ENCODE peak calls at places on chromosomes 11 and 22, in four cellular contexts. F, G, J and K are unnamed samples. For H3K27me3, the result is how much of the 10 kb centered on the place peaks cover.

GRCh38 chr11:66725646-66726045 is 3.4 kb downstream of the SPTBN2 start:
- DNase-seq in F (no peak), G (no peak), J (no peak), K (peak)

GRCh38 chr11:30128269-30128932 is 102.4 kb upstream of the FSHB start:
- DNase-seq in F (no peak), G (no peak), J (peak), K (no peak)

GRCh38 chr11:57321996-57322880 is 2.5 kb downstream of the TNKS1BP1 start:
- DNase-seq in G (peak), J (peak), F (peak), K (peak)

GRCh38 chr11:76822406-76822805 is 38.3 kb upstream of the ACER3 start:
- DNase-seq in J (no peak), G (no peak), F (no peak), K (no peak)

GRCh38 chr11:17811416-17811815 is 76.8 kb downstream of the KCNC1 start:
- DNase-seq in G (no peak), F (no peak), J (no peak), K (no peak)

GRCh38 chr11:61679893-61680621 is at the start of gene DAGLA:
- DNase-seq in G (peak), F (peak), J (peak), K (no peak)

GRCh38 chr11:130425156-130425555 is 3.3 kb downstream of the ADAMTS8 start:
- DNase-seq in G (no peak), F (no peak), J (no peak), K (no peak)

GRCh38 chr11:119728226-119728626 is 774 bp downstream of the NECTIN1 start:
- DNase-seq in G (no peak), J (peak), F (no peak), K (no peak)

GRCh38 chr11:4087551-4087950 is 7.0 kb upstream of the RRM1 start:
- DNase-seq in F (no peak), G (no peak), J (no peak), K (no peak)

GRCh38 chr11:4085575-4085974 is 9.0 kb upstream of the RRM1 start:
- DNase-seq in G (no peak), F (no peak), J (no peak), K (no peak)

GRCh38 chr11:4090258-4090657 is 4.3 kb upstream of the RRM1 start:
- DNase-seq in F (no peak), G (no peak), J (no peak), K (no peak)

GRCh38 chr11:4084406-4084805 is 10.2 kb upstream of the RRM1 start:
- DNase-seq in J (peak), G (no peak), F (no peak), K (no peak)

DNA sequence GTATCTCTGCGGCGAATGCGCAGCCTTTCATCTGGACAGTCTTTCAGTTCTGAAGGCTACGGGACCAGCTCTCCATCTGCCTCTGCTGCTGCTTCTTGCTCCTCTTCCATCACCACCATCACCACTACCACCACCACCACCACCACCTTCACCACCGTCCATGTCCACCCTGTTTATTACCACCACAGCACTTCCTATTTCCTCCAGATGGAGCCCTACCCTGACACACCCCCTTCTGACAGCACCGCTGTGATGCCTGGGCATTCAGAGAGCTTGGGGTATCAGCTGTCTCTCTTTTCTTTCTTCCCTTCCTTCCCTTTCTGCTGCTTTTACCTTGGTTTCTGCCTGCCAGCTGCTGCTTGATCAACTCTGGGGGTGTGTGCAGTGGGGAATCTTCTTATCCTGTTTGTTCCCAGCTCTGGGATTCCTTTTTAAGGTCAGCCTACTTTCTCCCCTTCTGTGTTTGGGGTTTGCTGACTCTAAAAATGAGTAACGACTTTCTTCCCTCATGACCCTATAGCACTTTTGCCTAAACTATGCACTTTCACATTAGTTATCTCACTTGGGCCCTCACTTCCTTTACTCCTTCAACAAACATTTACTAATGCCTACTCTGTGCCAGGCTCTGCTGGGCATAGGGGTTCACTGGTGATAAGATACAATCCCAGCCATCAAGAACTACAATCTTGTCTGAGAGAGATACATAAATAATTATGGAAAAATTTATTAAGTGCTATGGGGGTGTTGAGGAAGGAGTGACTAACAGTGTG is 7.8 kb upstream of the RRM1 start:
- DNase-seq in F (no peak), J (no peak), G (no peak), K (no peak)
- H3K4me3 ChIP-seq in F (no peak), J (no peak), G (no peak), K (no peak)

GRCh38 chr11:133081730-133082452 is 450.4 kb downstream of the OPCML start:
- DNase-seq in G (no peak), F (no peak), J (peak), K (no peak)

GRCh38 chr11:133081020-133081419 is 451.3 kb downstream of the OPCML start:
- DNase-seq in G (no peak), J (peak), F (no peak), K (no peak)

GRCh38 chr11:133082453-133082781 is 449.9 kb downstream of the OPCML start:
- DNase-seq in J (no peak), F (peak), G (no peak), K (no peak)

GRCh38 chr11:133082851-133083488 is 449.3 kb downstream of the OPCML start:
- DNase-seq in J (peak), G (peak), F (no peak), K (no peak)

GRCh38 chr11:133086518-133086917 is 445.8 kb downstream of the OPCML start:
- DNase-seq in G (no peak), J (no peak), F (no peak), K (no peak)
- H3K27me3 ChIP-seq in G (under half), J (under half), F (under half), K (under half)

GRCh38 chr22:40535189-40535512 is 101.4 kb downstream of the MRTFA start:
- DNase-seq in F (no peak), G (no peak), J (no peak), K (no peak)
- H3K4me3 ChIP-seq in F (no peak), G (no peak), J (no peak), K (no peak)

DNA sequence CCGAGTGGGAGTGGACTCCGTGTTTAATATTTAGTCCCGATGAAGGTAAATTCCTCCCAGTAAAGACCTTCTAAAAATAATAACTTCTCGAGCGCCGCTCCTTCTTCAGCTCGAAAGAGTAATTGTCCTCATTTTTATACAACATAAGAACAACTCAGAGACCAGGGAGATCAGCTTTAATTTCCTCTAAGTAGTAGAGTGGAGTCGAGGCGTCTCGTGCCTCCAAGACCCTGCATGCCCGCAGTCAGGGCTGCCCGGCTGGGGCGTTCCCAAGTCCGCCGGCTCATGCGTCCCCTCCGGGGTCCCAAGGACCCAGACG is 7.8 kb downstream of the WT1 start:
- DNase-seq in G (no peak), J (no peak), F (no peak), K (no peak)
- H3K27me3 ChIP-seq in G (half or more), J (half or more), F (under half), K (half or more)

DNA sequence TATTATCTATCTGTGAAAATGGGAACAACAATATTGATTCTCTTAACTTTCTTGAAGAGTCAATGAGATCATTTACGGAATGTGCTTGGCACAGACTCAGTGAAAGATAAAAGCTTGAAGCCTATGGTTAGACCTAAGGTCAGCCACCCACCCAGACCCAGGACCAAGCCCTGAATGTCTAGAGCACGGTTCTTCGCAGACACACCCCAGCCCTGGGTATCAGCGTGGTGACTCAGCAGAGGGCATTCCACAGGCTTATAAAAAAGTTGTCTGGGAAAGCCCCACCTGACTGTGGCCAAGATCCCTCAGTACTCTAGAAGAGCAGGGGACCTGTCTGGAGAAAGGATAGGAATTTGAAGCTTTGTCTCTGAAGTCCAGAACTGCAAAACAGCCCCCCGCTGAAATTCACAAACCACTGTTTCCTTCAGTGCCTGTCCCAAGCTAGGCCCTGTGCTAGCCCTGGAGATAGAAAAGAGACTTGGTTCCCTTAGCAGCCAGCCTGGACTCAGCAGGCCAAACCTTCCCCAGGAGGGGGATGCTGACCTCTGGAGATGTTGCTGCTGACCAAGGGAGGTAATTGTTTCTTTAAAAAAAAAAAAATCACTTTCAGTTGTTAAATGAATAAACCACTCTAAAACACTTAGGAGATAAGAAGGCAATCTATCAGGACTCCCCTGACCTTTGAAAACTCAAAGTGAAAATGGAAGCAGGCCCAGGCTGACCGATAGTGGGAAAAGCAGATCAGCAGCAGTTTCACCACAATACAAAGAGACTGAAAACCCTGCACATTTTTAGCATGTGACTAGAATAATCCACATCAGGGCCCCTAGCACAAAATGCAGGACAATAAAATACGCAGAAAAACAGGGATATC is 114.0 kb downstream of the ABTB2 start:
- DNase-seq in F (no peak), G (no peak), J (peak), K (peak)
- H3K4me3 ChIP-seq in F (no peak), G (no peak), J (no peak), K (no peak)

DNA sequence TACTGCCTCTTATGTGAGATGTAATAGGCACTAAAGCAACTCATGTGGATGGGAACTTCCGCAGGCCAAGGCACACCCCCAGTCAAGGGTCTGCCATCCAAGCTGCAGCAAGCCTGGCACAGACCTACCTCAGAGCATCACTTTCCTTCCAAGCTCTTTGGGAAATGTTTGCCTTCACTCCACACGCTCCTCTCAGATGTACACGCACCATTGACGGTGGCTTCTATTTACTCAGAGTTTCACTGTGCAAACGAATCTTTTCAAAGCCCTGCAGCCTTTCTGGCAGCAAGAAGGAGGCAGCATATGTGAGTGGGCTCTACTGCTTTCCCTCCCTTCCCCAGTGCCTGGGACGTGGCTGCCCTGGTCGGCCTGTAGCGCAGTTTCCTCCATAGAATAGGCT is 60.9 kb upstream of the USP47 start:
- DNase-seq in G (no peak), J (no peak), F (no peak), K (no peak)
- H3K27me3 ChIP-seq in G (under half), J (under half), F (under half), K (under half)

GRCh38 chr11:3146612-3147256 is 18.4 kb downstream of the OSBPL5 start:
- DNase-seq in J (no peak), F (no peak), G (no peak), K (no peak)
- H3K4me3 ChIP-seq in J (no peak), F (no peak), G (no peak), K (no peak)

DNA sequence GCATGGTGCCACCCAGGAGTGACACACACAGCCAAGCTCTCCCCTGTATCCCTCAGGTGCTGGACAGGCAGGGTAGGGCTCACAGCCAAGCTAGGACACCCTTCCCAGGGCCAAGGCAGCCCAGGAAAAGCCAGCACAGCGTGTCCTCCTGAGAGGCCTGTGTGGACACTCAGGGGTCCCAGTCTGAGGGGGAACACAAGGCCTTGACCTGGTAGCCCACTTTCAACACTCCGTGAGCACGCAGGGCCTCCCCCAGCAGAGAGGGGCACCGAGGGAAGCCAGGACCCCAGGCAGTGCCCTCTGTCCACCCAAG is 24.9 kb downstream of the OSBPL5 start:
- DNase-seq in G (no peak), J (no peak), F (no peak), K (no peak)
- H3K27me3 ChIP-seq in G (under half), J (half or more), F (under half), K (under half)

GRCh38 chr11:124756033-124756752 is 4.1 kb upstream of the VSIG2 start:
- DNase-seq in J (peak), G (no peak), F (no peak), K (no peak)
- H3K4me3 ChIP-seq in J (no peak), G (no peak), F (no peak), K (no peak)